ENCODE peak calls at places on chromosomes 2 and 18, in five cellular contexts. Z, F, R, J and X are unnamed samples.

GRCh38 chr2:101956465-101957030 is 35.2 kb upstream of the IL1R2 start:
- DNase-seq in Z (no peak), F (no peak), R (no peak), J (no peak), X (no peak)

GRCh38 chr2:154710078-154710477 is 11.6 kb downstream of the KCNJ3 start:
- DNase-seq in Z (no peak), F (no peak), R (no peak), J (no peak), X (no peak)

GRCh38 chr2:70123051-70123828 is 36.0 kb downstream of the PCBP1 start:
- DNase-seq in Z (peak; percentile 50), F (no peak), R (no peak), J (no peak), X (no peak)

GRCh38 chr18:57142361-57142760 is 4.5 kb upstream of the BOD1L2 start:
- DNase-seq in Z (no peak), F (no peak), R (no peak), J (no peak), X (no peak)

GRCh38 chr18:63818212-63818611 is 43.0 kb downstream of the SERPINB7 start:
- DNase-seq in Z (no peak), F (no peak), R (no peak), J (no peak), X (no peak)

GRCh38 chr2:175605989-175606841 is 395.9 kb downstream of the LNPK start:
- DNase-seq in Z (no peak), F (no peak), R (no peak), J (no peak), X (no peak)

GRCh38 chr2:24613154-24613814 is 122.2 kb downstream of the NCOA1 start:
- DNase-seq in Z (peak; percentile 76), F (no peak), R (peak; percentile 34), J (no peak), X (peak; percentile 22)

GRCh38 chr2:64203131-64204005 is 59.1 kb upstream of the PELI1 start:
- DNase-seq in Z (peak; percentile 59), F (no peak), R (no peak), J (no peak), X (no peak)

GRCh38 chr2:113278073-113278811 is 479 bp downstream of the PAX8 start:
- DNase-seq in Z (no peak), F (no peak), R (no peak), J (no peak), X (no peak)

GRCh38 chr2:37665038-37665437 is 6.4 kb downstream of the CDC42EP3 start:
- DNase-seq in Z (no peak), F (no peak), R (no peak), J (no peak), X (no peak)

DNA sequence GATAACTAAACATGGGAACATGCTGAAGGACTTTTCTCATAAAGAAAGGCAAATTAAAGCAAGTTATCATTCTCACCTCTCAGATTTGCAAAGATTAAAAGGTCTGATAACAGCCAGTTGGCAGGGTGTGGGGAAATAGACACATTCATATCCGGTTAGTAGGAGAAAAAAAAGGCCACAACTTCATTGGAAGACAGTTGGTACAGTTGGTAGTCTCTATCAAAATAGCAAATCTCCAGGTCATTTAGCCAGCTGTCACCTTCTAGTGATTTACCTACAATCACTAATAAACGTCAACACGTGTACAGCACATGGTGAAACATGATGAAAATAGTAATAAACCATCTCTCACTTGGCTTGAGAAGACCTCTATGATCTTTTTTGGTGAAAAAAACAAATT is 16.6 kb downstream of the INPP5D start:
- DNase-seq in Z (no peak), F (no peak), R (no peak), J (no peak), X (peak; percentile 66)
- H3K4me3 ChIP-seq in Z (no peak overlapping the region), F (no peak overlapping the region), R (no peak overlapping the region), J (no peak overlapping the region), X (no peak overlapping the region)

GRCh38 chr2:20638014-20638413 is 12.9 kb downstream of the HS1BP3 start:
- DNase-seq in Z (no peak), F (no peak), R (no peak), J (no peak), X (no peak)
- H3K36me3 ChIP-seq in Z (peaks cover 24% of the 10 kb centered on the region), F (peaks cover 42% of the 10 kb centered on the region), R (peaks cover 4% of the 10 kb centered on the region), J (peaks cover 60% of the 10 kb centered on the region), X (peaks cover 11% of the 10 kb centered on the region)

DNA sequence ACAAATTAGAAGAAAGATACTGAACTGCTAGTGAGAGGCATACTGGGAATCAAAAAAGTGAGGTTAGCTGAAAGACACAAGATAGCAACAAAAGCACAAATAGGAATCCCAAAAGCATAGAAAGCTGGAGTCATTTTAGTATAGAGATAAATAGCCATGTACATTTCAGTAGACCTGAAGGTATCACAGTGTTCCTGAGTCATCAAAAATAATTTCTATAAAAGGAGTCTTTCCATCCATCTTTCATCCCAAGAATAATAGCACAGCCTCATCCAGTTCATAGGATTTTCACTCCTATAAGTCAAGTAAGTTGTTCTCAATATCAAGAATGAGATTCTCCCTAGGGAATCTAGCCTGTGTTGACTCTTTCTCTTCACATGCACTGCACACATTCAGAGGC is 174.7 kb upstream of the PKDCC start:
- DNase-seq in Z (no peak), F (no peak), R (no peak), J (no peak), X (no peak)
- H3K4me3 ChIP-seq in Z (no peak overlapping the region), F (no peak overlapping the region), R (no peak overlapping the region), J (no peak overlapping the region), X (no peak overlapping the region)

GRCh38 chr2:65240657-65241056 is 13.0 kb downstream of the ACTR2 start:
- DNase-seq in Z (no peak), F (no peak), R (no peak), J (no peak), X (no peak)
- H3K36me3 ChIP-seq in Z (peaks cover 17% of the 10 kb centered on the region), F (peaks cover 33% of the 10 kb centered on the region), R (peaks cover 2% of the 10 kb centered on the region), J (peaks cover 42% of the 10 kb centered on the region), X (peaks cover 8% of the 10 kb centered on the region)

DNA sequence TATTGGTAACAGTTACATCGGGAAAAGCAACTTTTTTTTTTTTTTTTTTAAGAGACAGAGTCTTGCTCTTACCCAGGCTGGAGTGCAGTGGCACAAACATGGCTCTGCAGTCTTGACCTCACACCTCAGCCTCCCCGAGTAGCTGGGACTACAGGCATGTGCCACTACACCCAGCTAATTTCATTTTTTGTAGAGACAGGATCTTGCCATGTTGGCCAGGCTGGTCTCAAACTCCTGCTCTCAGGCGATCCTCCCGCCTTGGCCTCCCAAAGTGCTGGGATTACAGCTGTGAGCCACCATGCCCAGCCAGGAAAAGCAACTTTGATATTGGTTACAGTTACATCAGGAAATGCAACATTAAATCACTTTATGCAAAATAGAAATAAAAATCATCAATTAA is 4.6 kb downstream of the ITGB1BP1 start:
- DNase-seq in Z (no peak), F (no peak), R (no peak), J (no peak), X (no peak)
- H3K4me3 ChIP-seq in Z (no peak overlapping the region), F (no peak overlapping the region), R (no peak overlapping the region), J (no peak overlapping the region), X (no peak overlapping the region)

DNA sequence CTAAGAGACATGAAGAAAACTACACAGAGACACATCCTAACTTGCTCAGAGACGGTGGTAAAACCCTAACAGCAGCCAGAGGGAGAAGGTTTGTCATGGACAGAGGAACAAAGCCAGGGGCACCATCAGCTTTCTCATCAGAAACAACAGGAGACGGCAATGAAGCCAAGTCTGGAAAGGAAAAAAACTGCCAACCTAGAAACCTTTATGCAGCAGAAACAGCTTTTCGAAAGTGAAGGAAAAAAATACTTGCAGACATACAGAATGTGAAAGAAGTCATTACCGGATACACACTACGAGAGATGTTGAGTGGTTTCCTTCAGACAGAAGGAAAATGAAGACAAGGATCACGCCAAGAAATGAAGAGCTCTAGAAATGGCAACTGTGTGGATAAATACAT is 55.9 kb downstream of the ANO7 start:
- DNase-seq in Z (no peak), F (no peak), R (no peak), J (no peak), X (no peak)
- H3K36me3 ChIP-seq in Z (peaks cover 83% of the 10 kb centered on the region), F (peaks cover 93% of the 10 kb centered on the region), R (peaks cover 57% of the 10 kb centered on the region), J (peaks cover 100% of the 10 kb centered on the region), X (peaks cover 79% of the 10 kb centered on the region)

DNA sequence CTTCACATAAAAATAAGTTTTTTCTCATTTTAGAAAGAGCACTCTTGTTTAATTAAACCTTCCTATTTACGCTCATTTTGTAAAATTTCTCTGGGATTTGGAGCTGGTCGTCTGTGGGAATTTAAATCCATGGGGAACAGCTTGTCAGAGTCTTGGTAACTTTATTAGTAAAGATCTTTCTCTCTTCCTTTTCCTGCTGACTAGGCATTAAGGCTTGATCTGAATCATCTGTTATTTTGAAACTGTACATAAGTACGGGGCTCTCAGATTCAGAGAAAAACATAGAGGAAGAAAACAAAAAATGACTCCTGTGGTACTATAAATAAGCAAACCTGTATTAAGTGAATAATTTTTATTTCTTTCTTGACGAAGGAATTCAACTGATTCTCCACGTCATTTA is 150.2 kb downstream of the ST6GAL2 start:
- DNase-seq in Z (no peak), F (no peak), R (no peak), J (no peak), X (no peak)
- H3K4me3 ChIP-seq in Z (no peak overlapping the region), F (no peak overlapping the region), R (no peak overlapping the region), J (no peak overlapping the region), X (no peak overlapping the region)

GRCh38 chr2:173957517-173957916 is 7.7 kb downstream of the SP3 start:
- DNase-seq in Z (peak; percentile 37), F (no peak), R (no peak), J (no peak), X (no peak)

GRCh38 chr2:173956454-173956853 is 8.7 kb downstream of the SP3 start:
- DNase-seq in Z (no peak), F (no peak), R (no peak), J (no peak), X (no peak)

GRCh38 chr2:173955867-173956266 is 9.3 kb downstream of the SP3 start:
- DNase-seq in Z (no peak), F (no peak), R (no peak), J (no peak), X (no peak)

GRCh38 chr2:173953047-173953424 is 12.1 kb downstream of the SP3 start:
- DNase-seq in Z (no peak), F (no peak), R (no peak), J (no peak), X (no peak)

GRCh38 chr2:173955004-173955403 is 10.2 kb downstream of the SP3 start:
- DNase-seq in Z (no peak), F (no peak), R (no peak), J (no peak), X (no peak)
- H3K36me3 ChIP-seq in Z (peaks cover 26% of the 10 kb centered on the region), F (peaks cover 22% of the 10 kb centered on the region), R (peaks cover 12% of the 10 kb centered on the region), J (peaks cover 35% of the 10 kb centered on the region), X (peaks cover 26% of the 10 kb centered on the region)